ENCODE peak calls at places on chromosomes 11 and 22, in six cellular contexts. One of them, this sample, is unnamed.

GRCh38 chr22:18987765-18988164 is 51.7 kb upstream of the PRODH start:
- DNase-seq in activated CD4-positive, alpha-beta T cell treated with anti-CD3 and anti-CD28 coated beads, Interleukin-2, amount 50 U/mL, for 1 hour: no peak
- DNase-seq in C1 segment of cervical spinal cord: no peak
- DNase-seq in stimulated activated naive CD8-positive, alpha-beta T cell treated with anti-CD3 and anti-CD28 coated beads, Interleukin-15, amount 100 ng/mL, for 72 hours: no peak
- DNase-seq in NCI-H2029: no peak
- DNase-seq in T-cell: no peak
- DNase-seq in this sample: no peak

GRCh38 chr11:77090373-77091111 is 12.1 kb upstream of the OMP start:
- DNase-seq in activated CD4-positive, alpha-beta T cell treated with anti-CD3 and anti-CD28 coated beads, Interleukin-2, amount 50 U/mL, for 1 hour: no peak
- DNase-seq in C1 segment of cervical spinal cord: no peak
- DNase-seq in stimulated activated naive CD8-positive, alpha-beta T cell treated with anti-CD3 and anti-CD28 coated beads, Interleukin-15, amount 100 ng/mL, for 72 hours: no peak
- DNase-seq in NCI-H2029: no peak
- DNase-seq in T-cell: no peak
- DNase-seq in this sample: no peak

GRCh38 chr11:94641167-94641761 is 74.1 kb downstream of the PIWIL4 start:
- DNase-seq in activated CD4-positive, alpha-beta T cell treated with anti-CD3 and anti-CD28 coated beads, Interleukin-2, amount 50 U/mL, for 1 hour: no peak
- DNase-seq in C1 segment of cervical spinal cord: no peak
- DNase-seq in stimulated activated naive CD8-positive, alpha-beta T cell treated with anti-CD3 and anti-CD28 coated beads, Interleukin-15, amount 100 ng/mL, for 72 hours: no peak
- DNase-seq in NCI-H2029: no peak
- DNase-seq in T-cell: no peak
- DNase-seq in this sample: no peak

GRCh38 chr11:276219-276618 is 2.0 kb upstream of the NLRP6 start:
- DNase-seq in activated CD4-positive, alpha-beta T cell treated with anti-CD3 and anti-CD28 coated beads, Interleukin-2, amount 50 U/mL, for 1 hour: no peak
- DNase-seq in C1 segment of cervical spinal cord: no peak
- DNase-seq in stimulated activated naive CD8-positive, alpha-beta T cell treated with anti-CD3 and anti-CD28 coated beads, Interleukin-15, amount 100 ng/mL, for 72 hours: no peak
- DNase-seq in NCI-H2029: no peak
- DNase-seq in T-cell: no peak
- DNase-seq in this sample: no peak

GRCh38 chr11:71252782-71253730 is 679 bp upstream of the SHANK2 start:
- DNase-seq in activated CD4-positive, alpha-beta T cell treated with anti-CD3 and anti-CD28 coated beads, Interleukin-2, amount 50 U/mL, for 1 hour: no peak
- DNase-seq in C1 segment of cervical spinal cord: no peak
- DNase-seq in stimulated activated naive CD8-positive, alpha-beta T cell treated with anti-CD3 and anti-CD28 coated beads, Interleukin-15, amount 100 ng/mL, for 72 hours: no peak
- DNase-seq in NCI-H2029: no peak
- DNase-seq in T-cell: no peak
- DNase-seq in this sample: no peak

GRCh38 chr11:15208570-15209222 is 94.0 kb downstream of the INSC start:
- DNase-seq in activated CD4-positive, alpha-beta T cell treated with anti-CD3 and anti-CD28 coated beads, Interleukin-2, amount 50 U/mL, for 1 hour: peak; percentile 73
- DNase-seq in C1 segment of cervical spinal cord: peak; percentile 17
- DNase-seq in stimulated activated naive CD8-positive, alpha-beta T cell treated with anti-CD3 and anti-CD28 coated beads, Interleukin-15, amount 100 ng/mL, for 72 hours: peak; percentile 78
- DNase-seq in NCI-H2029: peak; percentile 61
- DNase-seq in T-cell: peak; percentile 37
- DNase-seq in this sample: peak; percentile 26

GRCh38 chr11:75760243-75760642 is 8.3 kb upstream of the DGAT2 start:
- DNase-seq in activated CD4-positive, alpha-beta T cell treated with anti-CD3 and anti-CD28 coated beads, Interleukin-2, amount 50 U/mL, for 1 hour: no peak
- DNase-seq in C1 segment of cervical spinal cord: no peak
- DNase-seq in stimulated activated naive CD8-positive, alpha-beta T cell treated with anti-CD3 and anti-CD28 coated beads, Interleukin-15, amount 100 ng/mL, for 72 hours: no peak
- DNase-seq in NCI-H2029: no peak
- DNase-seq in T-cell: no peak
- DNase-seq in this sample: no peak

GRCh38 chr11:47915407-47916137 is 64.8 kb upstream of the PTPRJ start:
- DNase-seq in activated CD4-positive, alpha-beta T cell treated with anti-CD3 and anti-CD28 coated beads, Interleukin-2, amount 50 U/mL, for 1 hour: peak; percentile 23
- DNase-seq in C1 segment of cervical spinal cord: no peak
- DNase-seq in stimulated activated naive CD8-positive, alpha-beta T cell treated with anti-CD3 and anti-CD28 coated beads, Interleukin-15, amount 100 ng/mL, for 72 hours: no peak
- DNase-seq in NCI-H2029: no peak
- DNase-seq in T-cell: no peak
- DNase-seq in this sample: no peak

GRCh38 chr22:20571531-20572007 is 64.2 kb downstream of the MED15 start:
- DNase-seq in activated CD4-positive, alpha-beta T cell treated with anti-CD3 and anti-CD28 coated beads, Interleukin-2, amount 50 U/mL, for 1 hour: peak; percentile 67
- DNase-seq in C1 segment of cervical spinal cord: no peak
- DNase-seq in stimulated activated naive CD8-positive, alpha-beta T cell treated with anti-CD3 and anti-CD28 coated beads, Interleukin-15, amount 100 ng/mL, for 72 hours: peak; percentile 53
- DNase-seq in NCI-H2029: no peak
- DNase-seq in T-cell: peak; percentile 28
- DNase-seq in this sample: peak; percentile 44

GRCh38 chr11:8267831-8268529 is 4.3 kb upstream of the LMO1 start:
- DNase-seq in activated CD4-positive, alpha-beta T cell treated with anti-CD3 and anti-CD28 coated beads, Interleukin-2, amount 50 U/mL, for 1 hour: no peak
- DNase-seq in C1 segment of cervical spinal cord: no peak
- DNase-seq in stimulated activated naive CD8-positive, alpha-beta T cell treated with anti-CD3 and anti-CD28 coated beads, Interleukin-15, amount 100 ng/mL, for 72 hours: peak; percentile 33
- DNase-seq in NCI-H2029: no peak
- DNase-seq in T-cell: no peak
- DNase-seq in this sample: peak; percentile 12

GRCh38 chr11:123239371-123240150 is 44.5 kb upstream of the CLMP start:
- DNase-seq in activated CD4-positive, alpha-beta T cell treated with anti-CD3 and anti-CD28 coated beads, Interleukin-2, amount 50 U/mL, for 1 hour: no peak
- DNase-seq in C1 segment of cervical spinal cord: no peak
- DNase-seq in stimulated activated naive CD8-positive, alpha-beta T cell treated with anti-CD3 and anti-CD28 coated beads, Interleukin-15, amount 100 ng/mL, for 72 hours: no peak
- DNase-seq in NCI-H2029: no peak
- DNase-seq in T-cell: no peak
- DNase-seq in this sample: no peak

GRCh38 chr11:70612459-70613141 is 214.3 kb downstream of the CTTN start:
- DNase-seq in activated CD4-positive, alpha-beta T cell treated with anti-CD3 and anti-CD28 coated beads, Interleukin-2, amount 50 U/mL, for 1 hour: no peak
- DNase-seq in C1 segment of cervical spinal cord: no peak
- DNase-seq in stimulated activated naive CD8-positive, alpha-beta T cell treated with anti-CD3 and anti-CD28 coated beads, Interleukin-15, amount 100 ng/mL, for 72 hours: no peak
- DNase-seq in NCI-H2029: no peak
- DNase-seq in T-cell: no peak
- DNase-seq in this sample: no peak

GRCh38 chr11:127998421-127998820 is 588.9 kb downstream of the ETS1 start:
- DNase-seq in activated CD4-positive, alpha-beta T cell treated with anti-CD3 and anti-CD28 coated beads, Interleukin-2, amount 50 U/mL, for 1 hour: no peak
- DNase-seq in C1 segment of cervical spinal cord: no peak
- DNase-seq in stimulated activated naive CD8-positive, alpha-beta T cell treated with anti-CD3 and anti-CD28 coated beads, Interleukin-15, amount 100 ng/mL, for 72 hours: no peak
- DNase-seq in NCI-H2029: no peak
- DNase-seq in T-cell: no peak
- DNase-seq in this sample: no peak

GRCh38 chr22:19912236-19912999 is 29.2 kb upstream of the COMT start:
- DNase-seq in activated CD4-positive, alpha-beta T cell treated with anti-CD3 and anti-CD28 coated beads, Interleukin-2, amount 50 U/mL, for 1 hour: no peak
- DNase-seq in C1 segment of cervical spinal cord: no peak
- DNase-seq in stimulated activated naive CD8-positive, alpha-beta T cell treated with anti-CD3 and anti-CD28 coated beads, Interleukin-15, amount 100 ng/mL, for 72 hours: no peak
- DNase-seq in NCI-H2029: no peak
- DNase-seq in T-cell: no peak
- DNase-seq in this sample: no peak

GRCh38 chr11:70306586-70307033 is 36.1 kb downstream of the PPFIA1 start:
- DNase-seq in activated CD4-positive, alpha-beta T cell treated with anti-CD3 and anti-CD28 coated beads, Interleukin-2, amount 50 U/mL, for 1 hour: no peak
- DNase-seq in C1 segment of cervical spinal cord: no peak
- DNase-seq in stimulated activated naive CD8-positive, alpha-beta T cell treated with anti-CD3 and anti-CD28 coated beads, Interleukin-15, amount 100 ng/mL, for 72 hours: no peak
- DNase-seq in NCI-H2029: no peak
- DNase-seq in T-cell: no peak
- DNase-seq in this sample: no peak

GRCh38 chr11:2294340-2295290 is 7.1 kb downstream of the C11orf21 start:
- DNase-seq in activated CD4-positive, alpha-beta T cell treated with anti-CD3 and anti-CD28 coated beads, Interleukin-2, amount 50 U/mL, for 1 hour: no peak
- DNase-seq in C1 segment of cervical spinal cord: no peak
- DNase-seq in stimulated activated naive CD8-positive, alpha-beta T cell treated with anti-CD3 and anti-CD28 coated beads, Interleukin-15, amount 100 ng/mL, for 72 hours: no peak
- DNase-seq in NCI-H2029: no peak
- DNase-seq in T-cell: no peak
- DNase-seq in this sample: no peak